ENCODE peak calls at places on chromosome 1, in nine cellular contexts. B, W, S, L, P, N, J, M and V are unnamed samples.

GRCh38 chr1:26524181-26524580 is 5.4 kb upstream of the RPS6KA1 start:
- DNase-seq in S (no peak), W (no peak), B (no peak), J (no peak), M (no peak), L (peak), P (no peak), N (no peak), V (no peak)

GRCh38 chr1:75345538-75346292 is 211.5 kb downstream of the LHX8 start:
- DNase-seq in P (no peak), N (no peak), W (no peak), L (no peak), J (no peak), S (no peak), B (no peak), M (no peak), V (no peak)

GRCh38 chr1:26694185-26694572 is 1.6 kb upstream of the ARID1A start:
- DNase-seq in P (no peak), M (no peak), N (no peak), B (no peak), L (no peak), W (peak), S (no peak), J (no peak), V (no peak)

GRCh38 chr1:167635233-167635648 is 5.2 kb downstream of the RCSD1 start:
- DNase-seq in B (no peak), M (no peak), J (no peak), P (no peak), S (peak), L (no peak), W (peak), N (no peak), V (no peak)

GRCh38 chr1:87981810-87982209 is 653.1 kb downstream of the LMO4 start:
- DNase-seq in W (no peak), P (no peak), J (no peak), N (no peak), L (no peak), B (no peak), M (no peak), S (no peak), V (no peak)

GRCh38 chr1:20164694-20165202 is 21.1 kb upstream of the UBXN10 start:
- DNase-seq in L (no peak), S (peak), B (no peak), N (no peak), J (no peak), W (no peak), P (peak), M (no peak), V (no peak)

GRCh38 chr1:120179420-120180348 is 3.4 kb upstream of the SEC22B start:
- DNase-seq in N (no peak), P (peak), J (no peak), M (peak), B (no peak), S (peak), W (peak), L (no peak), V (peak)

GRCh38 chr1:45769261-45769932 is 18.9 kb upstream of the IPP start:
- DNase-seq in S (no peak), B (no peak), P (no peak), J (no peak), W (peak), M (no peak), L (no peak), N (no peak), V (peak)

GRCh38 chr1:41390171-41390570 is 28.9 kb downstream of the FOXO6 start:
- DNase-seq in W (no peak), M (no peak), J (no peak), L (no peak), P (no peak), S (no peak), N (no peak), B (no peak), V (no peak)